ENCODE peak calls at places on chromosomes 13 and 19, in seven cellular contexts. I is CD8-positive, alpha-beta T cell; T is left lung; Z is Peyer's patch; M is endothelial cell of umbilical vein; U is PC-3; S is tibial artery. Q is an unnamed sample.

GRCh38 chr19:43625918-43626579 is 6.6 kb upstream of the ZNF428 start:
- DNase-seq in I (no peak), T (no peak), Z (no peak), M (no peak), U (no peak), S (no peak), Q (no peak)

GRCh38 chr13:113458218-113459065 is 5.2 kb upstream of the ADPRHL1 start:
- DNase-seq in I (no peak), T (no peak), Z (no peak), M (no peak), U (no peak), S (no peak), Q (no peak)

GRCh38 chr19:17450264-17451075 is 2.0 kb upstream of the TMEM221 start:
- DNase-seq in I (no peak), T (no peak), Z (no peak), M (no peak), U (peak; percentile 95), S (no peak), Q (no peak)

GRCh38 chr13:44303681-44304432 is 69.8 kb upstream of the SERP2 start:
- DNase-seq in I (no peak), T (no peak), Z (no peak), M (no peak), U (no peak), S (peak; percentile 58), Q (peak; percentile 87)

GRCh38 chr13:113895436-113895835 is 31.6 kb upstream of the GAS6 start:
- DNase-seq in I (no peak), T (no peak), Z (no peak), M (no peak), U (no peak), S (no peak), Q (no peak)

GRCh38 chr19:7898967-7899366 is 4.7 kb upstream of the MAP2K7 start:
- DNase-seq in I (no peak), T (no peak), Z (no peak), M (no peak), U (no peak), S (no peak), Q (no peak)

GRCh38 chr19:23075031-23075733 is 41.6 kb upstream of the ZNF730 start:
- DNase-seq in I (no peak), T (peak; percentile 62), Z (no peak), M (peak; percentile 41), U (peak; percentile 27), S (peak; percentile 20), Q (no peak)

GRCh38 chr19:42606660-42607351 is 12.1 kb upstream of the CEACAM8 start:
- DNase-seq in I (no peak), T (peak; percentile 63), Z (peak; percentile 20), M (peak; percentile 8), U (peak; percentile 80), S (no peak), Q (no peak)

GRCh38 chr13:109784590-109785140 is 1.7 kb downstream of the IRS2 start:
- DNase-seq in I (peak; percentile 81), T (no peak), Z (no peak), M (peak; percentile 51), U (peak; percentile 71), S (peak; percentile 60), Q (no peak)

GRCh38 chr19:3743486-3743885 is 18.0 kb downstream of the APBA3 start:
- DNase-seq in I (no peak), T (no peak), Z (no peak), M (peak; percentile 15), U (no peak), S (no peak), Q (no peak)
- TF ChIP-seq CTCF in I (no peak), T (no peak), Z (no peak), M (no peak), U (no peak), S (no peak), Q (no peak)

GRCh38 chr13:52103386-52103785 is 25.5 kb downstream of the NEK5 start:
- DNase-seq in I (no peak), T (no peak), Z (no peak), M (no peak), U (no peak), S (no peak), Q (no peak)
- H3K4me3 ChIP-seq in I (no peak overlapping the region), T (no peak overlapping the region), Z (no peak overlapping the region), M (no peak overlapping the region), U (no peak overlapping the region), S (no peak overlapping the region), Q (no peak overlapping the region)

DNA sequence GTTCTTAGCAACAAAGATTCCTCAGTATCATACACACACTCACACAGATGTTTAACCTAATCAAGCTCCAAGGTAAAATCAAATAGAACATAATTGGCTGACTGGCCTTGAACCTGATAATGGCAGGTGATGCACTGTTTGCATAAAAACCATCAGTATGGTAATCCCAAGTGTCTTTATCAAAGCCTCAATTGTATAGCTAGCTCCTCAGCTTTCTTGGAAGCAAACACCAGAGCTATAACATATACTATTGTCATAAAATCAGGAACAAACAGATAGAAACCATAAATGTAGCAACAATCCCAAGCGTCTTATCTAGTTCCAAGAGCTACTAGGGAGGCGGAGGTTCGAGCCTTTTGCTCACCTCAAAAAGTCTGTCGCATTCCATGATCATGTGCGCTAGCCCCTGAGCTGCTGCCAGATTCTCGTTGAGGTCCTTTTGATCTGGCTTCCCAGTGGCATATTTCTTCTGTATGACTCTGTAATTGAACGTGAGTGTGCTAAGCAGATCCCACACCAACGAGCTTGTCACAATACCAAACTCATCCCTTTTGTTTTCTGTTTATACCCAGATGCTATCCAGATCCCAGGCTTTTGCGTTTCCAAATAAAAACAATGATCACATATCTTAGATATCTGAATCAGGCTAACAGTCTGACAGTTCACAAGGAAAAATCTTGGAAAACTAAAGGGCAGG is 95.3 kb downstream of the KL start:
- DNase-seq in I (no peak), T (no peak), Z (no peak), M (peak; percentile 22), U (no peak), S (no peak), Q (no peak)
- H3K27ac ChIP-seq in I (no peak overlapping the region), T (peak overlapping the region; percentile 46), Z (no peak overlapping the region), M (no peak overlapping the region), U (no peak overlapping the region), S (peak overlapping the region; percentile 79), Q (peak overlapping the region; percentile 84)

DNA sequence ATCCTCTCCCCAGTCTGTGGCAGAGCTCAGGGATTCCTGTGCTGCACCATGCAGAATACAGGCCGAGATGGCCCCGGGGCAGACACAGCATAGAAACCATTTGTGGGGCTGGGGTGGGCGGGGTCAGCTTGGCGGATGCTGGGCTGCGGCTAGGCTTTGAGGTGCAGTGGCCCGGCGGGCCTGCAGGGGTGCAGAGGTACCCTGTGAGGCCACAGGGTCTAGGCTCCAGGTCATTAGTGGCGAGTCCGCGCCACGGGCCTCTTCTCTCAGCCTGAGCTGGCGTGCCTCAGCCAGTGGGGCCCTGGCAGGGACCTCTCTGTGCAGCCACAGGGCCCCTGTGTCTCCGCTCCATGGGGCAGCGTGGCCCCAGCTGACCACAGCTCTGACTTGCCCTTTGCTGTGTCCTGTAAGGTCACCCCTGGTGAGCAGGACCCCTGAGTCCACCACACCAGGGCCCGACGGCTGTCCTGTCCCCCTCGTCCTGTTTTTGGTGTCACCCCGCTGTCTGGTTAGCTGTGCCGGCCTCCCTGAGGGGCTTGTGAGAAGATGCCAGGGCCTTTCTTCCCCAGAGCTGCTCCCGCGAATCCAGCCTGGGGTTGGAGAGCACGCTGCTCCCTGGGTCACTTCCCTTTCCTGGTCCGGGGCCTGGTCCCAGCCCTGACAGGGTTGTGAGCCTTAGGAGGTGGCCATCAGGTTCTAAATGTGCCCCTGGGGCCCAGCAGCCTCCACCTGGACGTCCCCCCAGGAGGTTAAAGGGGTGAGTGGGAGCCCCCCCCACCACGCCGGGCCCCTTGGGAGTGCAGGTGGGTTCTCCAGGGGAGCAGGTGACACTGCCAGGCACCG is 12.1 kb downstream of the KDM4B start:
- DNase-seq in I (no peak), T (no peak), Z (no peak), M (no peak), U (no peak), S (no peak), Q (peak; percentile 72)
- TF ChIP-seq CTCF in I (no peak), T (no peak), Z (no peak), M (no peak), U (no peak), S (no peak), Q (no peak)

GRCh38 chr19:30897553-30897952 is 451.7 kb downstream of the TSHZ3 start:
- DNase-seq in I (no peak), T (no peak), Z (no peak), M (no peak), U (no peak), S (no peak), Q (no peak)

GRCh38 chr19:30895946-30896345 is 453.3 kb downstream of the TSHZ3 start:
- DNase-seq in I (no peak), T (no peak), Z (no peak), M (no peak), U (no peak), S (no peak), Q (no peak)

GRCh38 chr19:30897034-30897433 is 452.2 kb downstream of the TSHZ3 start:
- DNase-seq in I (no peak), T (no peak), Z (no peak), M (no peak), U (no peak), S (no peak), Q (peak; percentile 57)

GRCh38 chr19:30898353-30899103 is 450.7 kb downstream of the TSHZ3 start:
- DNase-seq in I (no peak), T (no peak), Z (no peak), M (no peak), U (no peak), S (no peak), Q (no peak)

GRCh38 chr19:30896551-30896950 is 452.7 kb downstream of the TSHZ3 start:
- DNase-seq in I (no peak), T (no peak), Z (no peak), M (no peak), U (no peak), S (no peak), Q (peak; percentile 36)
- H3K4me3 ChIP-seq in I (no peak overlapping the region), T (no peak overlapping the region), Z (no peak overlapping the region), M (no peak overlapping the region), U (no peak overlapping the region), S (no peak overlapping the region), Q (no peak overlapping the region)

GRCh38 chr19:4201798-4202197 is 19.3 kb downstream of the ANKRD24 start:
- DNase-seq in I (no peak), T (no peak), Z (no peak), M (no peak), U (no peak), S (no peak), Q (no peak)

GRCh38 chr19:4197625-4198466 is 15.4 kb downstream of the ANKRD24 start:
- DNase-seq in I (no peak), T (no peak), Z (no peak), M (no peak), U (no peak), S (no peak), Q (no peak)

GRCh38 chr19:4200940-4201542 is 18.6 kb downstream of the ANKRD24 start:
- DNase-seq in I (no peak), T (no peak), Z (no peak), M (no peak), U (no peak), S (no peak), Q (no peak)

GRCh38 chr19:4198467-4199126 is 16.1 kb downstream of the ANKRD24 start:
- DNase-seq in I (no peak), T (no peak), Z (no peak), M (no peak), U (no peak), S (no peak), Q (no peak)

DNA sequence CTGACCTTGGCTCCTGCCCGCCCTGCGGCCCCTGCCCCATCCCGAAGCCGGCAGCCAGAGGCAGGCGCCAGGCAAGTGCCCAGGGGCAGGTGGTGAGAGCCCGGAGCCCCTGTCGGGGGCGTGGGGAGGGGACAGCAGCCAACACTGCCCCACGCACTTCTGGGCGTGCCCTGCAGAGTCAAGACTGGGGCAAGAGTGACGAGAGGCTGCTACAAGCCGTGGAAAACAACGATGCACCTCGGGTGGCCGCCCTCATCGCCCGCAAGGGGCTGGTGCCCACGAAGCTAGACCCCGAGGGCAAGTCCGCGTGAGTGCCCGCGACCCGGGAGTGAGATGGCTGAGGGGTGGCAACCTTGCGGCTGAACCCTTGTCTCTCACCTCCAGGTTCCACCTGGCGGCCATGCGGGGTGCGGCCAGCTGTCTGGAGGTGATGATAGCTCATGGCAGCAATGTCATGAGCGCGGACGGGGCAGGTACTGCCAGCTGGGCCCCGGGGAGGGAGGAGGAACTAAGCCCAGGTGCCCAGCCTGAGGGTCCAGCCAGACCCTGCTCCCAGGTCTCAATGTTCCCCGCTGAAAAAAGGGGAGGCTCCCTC is 17.3 kb downstream of the ANKRD24 start:
- DNase-seq in I (no peak), T (no peak), Z (no peak), M (no peak), U (no peak), S (no peak), Q (no peak)
- H3K27ac ChIP-seq in I (no peak overlapping the region), T (no peak overlapping the region), Z (no peak overlapping the region), M (no peak overlapping the region), U (no peak overlapping the region), S (no peak overlapping the region), Q (no peak overlapping the region)